ENCODE peak calls at places on chromosome 18, in nine cellular contexts. B is H9, Z is hepatocyte, N is adipocyte, S is upper lobe of left lung, P is fibroblast of lung, F is heart left ventricle, G is pancreas, V is right atrium auricular region. U is an unnamed sample.

GRCh38 chr18:2572892-2573291 is 1.5 kb downstream of the NDC80 start:
- DNase-seq in G (no peak), N (peak; percentile 38), V (no peak), F (no peak), P (peak; percentile 26), S (no peak), Z (no peak), B (no peak), U (no peak)

GRCh38 chr18:9578306-9578705 is 36.1 kb downstream of the PPP4R1 start:
- DNase-seq in F (no peak), G (no peak), N (no peak), B (no peak), S (no peak), P (no peak), Z (no peak), V (no peak), U (no peak)

GRCh38 chr18:32135595-32135994 is 43.9 kb downstream of the RNF138 start:
- DNase-seq in Z (no peak), N (no peak), B (no peak), G (no peak), P (no peak), S (no peak), F (no peak), V (no peak), U (no peak)

GRCh38 chr18:69874058-69874457 is 73.6 kb downstream of the CD226 start:
- DNase-seq in G (no peak), Z (no peak), V (no peak), F (no peak), N (no peak), S (no peak), B (no peak), P (peak; percentile 50), U (no peak)

GRCh38 chr18:54043484-54044256 is 180.8 kb downstream of the MBD2 start:
- DNase-seq in Z (no peak), N (peak; percentile 25), V (no peak), S (no peak), P (no peak), F (no peak), B (no peak), G (no peak), U (no peak)

GRCh38 chr18:33169218-33169617 is 271.3 kb downstream of the CCDC178 start:
- DNase-seq in Z (no peak), G (no peak), F (no peak), P (no peak), B (no peak), V (no peak), S (no peak), N (no peak), U (no peak)

GRCh38 chr18:9055185-9055584 is 47.3 kb upstream of the NDUFV2 start:
- DNase-seq in G (no peak), F (no peak), N (peak; percentile 87), S (no peak), V (no peak), B (no peak), P (peak; percentile 85), Z (no peak), U (no peak)

GRCh38 chr18:74023220-74023619 is 124.4 kb downstream of the FBXO15 start:
- DNase-seq in B (peak; percentile 52), N (no peak), G (no peak), Z (no peak), V (no peak), F (no peak), S (no peak), P (no peak), U (no peak)

GRCh38 chr18:30113454-30113853 is 929.1 kb downstream of the DSC3 start:
- DNase-seq in F (no peak), P (no peak), B (no peak), S (no peak), Z (no peak), G (no peak), V (no peak), N (no peak), U (no peak)

GRCh38 chr18:31750259-31750658 is 10.4 kb downstream of the SLC25A52 start:
- DNase-seq in Z (no peak), G (no peak), N (no peak), F (no peak), S (no peak), V (no peak), B (no peak), P (no peak), U (no peak)

GRCh38 chr18:56593906-56594305 is 44.5 kb downstream of the TXNL1 start:
- DNase-seq in G (no peak), Z (no peak), V (no peak), N (no peak), F (no peak), B (no peak), S (no peak), P (peak; percentile 14), U (no peak)

DNA sequence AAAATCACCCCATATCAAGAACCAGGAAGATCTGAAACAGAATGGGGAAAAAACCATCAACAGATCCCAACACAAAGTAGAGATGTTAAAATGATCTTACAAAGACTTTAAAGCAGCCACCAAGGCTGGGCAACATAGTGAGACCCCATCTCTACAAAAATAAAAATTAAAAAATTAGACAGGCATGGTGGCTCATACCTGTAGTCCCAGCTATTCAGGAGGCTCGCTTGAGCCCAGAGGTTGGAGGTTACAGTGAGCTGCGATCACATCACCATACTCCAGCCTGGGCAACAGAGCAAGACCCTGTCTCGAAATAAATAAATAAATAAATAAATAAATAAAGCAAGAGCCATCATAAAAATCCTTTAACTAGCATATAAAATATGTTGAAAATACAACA is 20.5 kb downstream of the RPRD1A start:
- DNase-seq in S (no peak), G (no peak), P (no peak), B (no peak), N (no peak), V (no peak), F (no peak), Z (no peak), U (no peak)
- H3K4me1 ChIP-seq in S (peaks cover 5% of the 10 kb centered on the region), G (no peaks in the 10 kb centered on the region), P (no peaks in the 10 kb centered on the region), B (peaks cover 2% of the 10 kb centered on the region), N (peaks cover 6% of the 10 kb centered on the region), V (peaks cover 8% of the 10 kb centered on the region), F (peaks cover 5% of the 10 kb centered on the region), Z (no peaks in the 10 kb centered on the region), U (no peaks in the 10 kb centered on the region)

DNA sequence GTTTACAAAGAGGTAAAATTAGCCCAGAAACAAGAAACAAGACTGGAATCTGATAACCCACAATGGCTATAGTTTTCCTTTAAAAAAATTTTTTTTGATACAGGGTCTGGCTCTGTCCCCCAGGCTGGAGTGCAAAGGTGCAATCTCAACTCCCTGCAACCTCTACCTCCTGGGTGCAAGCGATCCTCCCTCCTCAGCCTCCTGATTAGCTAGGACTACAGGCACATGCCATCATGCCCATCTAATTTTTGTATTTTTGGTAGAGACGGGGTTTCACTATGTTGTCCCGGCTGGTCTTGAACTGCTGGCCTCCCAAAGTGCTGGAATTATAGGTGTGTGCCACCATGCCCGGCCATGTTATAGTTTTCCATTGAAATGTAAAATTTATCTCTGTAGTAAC is 12.3 kb upstream of the PARD6G start:
- DNase-seq in S (no peak), F (no peak), V (peak; percentile 50), N (no peak), P (no peak), B (no peak), G (no peak), Z (no peak), U (no peak)
- H3K4me1 ChIP-seq in S (no peaks in the 10 kb centered on the region), F (no peaks in the 10 kb centered on the region), V (no peaks in the 10 kb centered on the region), N (no peaks in the 10 kb centered on the region), P (no peaks in the 10 kb centered on the region), B (no peaks in the 10 kb centered on the region), G (no peaks in the 10 kb centered on the region), Z (no peaks in the 10 kb centered on the region), U (no peaks in the 10 kb centered on the region)

GRCh38 chr18:48959921-48960920 is 9.5 kb upstream of the SMAD7 start:
- DNase-seq in S (no peak), Z (peak; percentile 34), V (no peak), P (peak; percentile 37), G (no peak), F (no peak), B (peak; percentile 94), N (peak; percentile 56), U (no peak)

GRCh38 chr18:48957136-48957535 is 6.4 kb upstream of the SMAD7 start:
- DNase-seq in N (no peak), G (peak; percentile 11), Z (no peak), V (no peak), F (no peak), B (no peak), P (no peak), S (no peak), U (no peak)

GRCh38 chr18:48957616-48958015 is 6.9 kb upstream of the SMAD7 start:
- DNase-seq in P (no peak), F (no peak), V (no peak), Z (no peak), S (no peak), N (no peak), G (no peak), B (no peak), U (no peak)

GRCh38 chr18:48959551-48959920 is 8.8 kb upstream of the SMAD7 start:
- DNase-seq in P (no peak), B (no peak), N (no peak), F (no peak), G (no peak), V (no peak), Z (no peak), S (no peak), U (no peak)

DNA sequence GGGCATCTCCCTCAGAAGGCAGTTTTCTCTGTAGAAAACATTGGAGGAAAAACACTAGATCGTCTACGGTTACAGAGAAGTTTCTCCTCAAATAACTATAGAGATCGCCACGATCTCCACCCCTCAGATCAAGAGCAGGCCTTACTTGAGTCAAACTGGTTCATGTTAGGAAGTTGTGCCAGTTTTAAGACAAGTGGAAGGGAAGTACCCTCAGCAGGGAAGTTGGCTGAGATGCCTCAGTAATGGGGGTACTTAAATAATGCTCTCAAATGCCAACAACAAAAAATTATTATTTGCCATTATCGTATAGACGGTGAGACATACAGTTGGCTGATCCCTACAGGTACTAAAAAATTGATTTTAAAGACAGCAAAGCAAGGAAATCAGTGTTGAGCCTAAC is 8.2 kb upstream of the SMAD7 start:
- DNase-seq in S (no peak), Z (no peak), V (no peak), F (no peak), G (no peak), N (no peak), P (no peak), B (no peak), U (no peak)
- H3K4me1 ChIP-seq in S (peaks cover 32% of the 10 kb centered on the region), Z (peaks cover 26% of the 10 kb centered on the region), V (peaks cover 27% of the 10 kb centered on the region), F (peaks cover 37% of the 10 kb centered on the region), G (peaks cover 3% of the 10 kb centered on the region), N (peaks cover 80% of the 10 kb centered on the region), P (peaks cover 20% of the 10 kb centered on the region), B (peaks cover 23% of the 10 kb centered on the region), U (peaks cover 34% of the 10 kb centered on the region)

DNA sequence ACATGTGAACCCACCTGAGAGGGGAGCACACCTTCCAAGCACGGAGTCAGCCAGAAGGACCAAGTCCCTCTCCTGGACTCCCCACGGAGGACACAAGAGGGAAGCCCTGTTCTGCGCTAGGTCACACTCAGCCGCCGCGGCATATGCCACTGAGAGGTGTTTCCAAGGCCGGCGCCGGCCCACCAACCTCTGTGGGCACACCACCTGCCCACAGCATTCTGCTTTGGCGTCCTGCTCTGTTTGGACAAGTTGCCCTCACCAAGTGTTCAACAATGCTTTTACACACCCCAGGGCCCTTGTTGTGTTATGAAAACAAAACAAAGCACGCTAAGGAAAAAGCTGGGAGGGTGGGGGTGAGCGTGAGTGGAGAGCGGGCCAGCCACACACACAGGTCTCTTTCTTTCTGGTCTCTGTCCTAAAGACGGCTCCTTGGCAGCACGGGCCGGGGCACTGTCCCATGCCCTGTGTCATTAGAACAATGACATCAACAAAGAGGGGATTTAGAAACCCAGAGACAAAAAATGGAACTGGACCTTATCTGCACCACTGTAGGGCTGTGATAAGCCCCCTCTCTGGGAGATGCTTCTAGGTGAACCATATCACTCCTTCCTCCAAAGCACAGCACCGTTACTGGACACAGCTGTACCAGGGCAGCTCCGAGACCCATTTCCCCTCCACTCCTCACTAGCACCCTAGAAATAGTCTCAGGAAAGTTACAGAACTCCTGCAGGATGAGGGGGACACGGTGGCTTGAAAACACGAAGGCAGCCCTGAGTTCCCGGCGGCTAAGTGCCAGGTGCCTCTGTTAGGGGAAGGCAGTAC is 17.0 kb downstream of the SMAD7 start:
- DNase-seq in F (no peak), S (peak; percentile 83), V (no peak), B (no peak), N (no peak), P (no peak), Z (no peak), G (peak; percentile 67), U (no peak)
- H3K4me1 ChIP-seq in F (peaks cover 99% of the 10 kb centered on the region), S (peaks cover 100% of the 10 kb centered on the region), V (peaks cover 100% of the 10 kb centered on the region), B (peaks cover 15% of the 10 kb centered on the region), N (peaks cover 97% of the 10 kb centered on the region), P (peaks cover 64% of the 10 kb centered on the region), Z (peaks cover 93% of the 10 kb centered on the region), G (peaks cover 77% of the 10 kb centered on the region), U (peaks cover 98% of the 10 kb centered on the region)

U was measured in heart right ventricle.